ENCODE peak calls at places on chromosomes 3 and 15, in six cellular contexts. One of them, this sample, is unnamed. For H4K20me1, the result is how much of the 10 kb centered on the place peaks cover.

GRCh38 chr15:100713163-100713867 is 110.9 kb downstream of the ASB7 start:
- DNase-seq in keratinocyte: peak
- DNase-seq in hepatocyte: peak
- DNase-seq in PC-9: peak
- DNase-seq in GM23248: peak
- DNase-seq in MM.1S: no peak
- DNase-seq in this sample: no peak

GRCh38 chr15:86328658-86329057 is 249.0 kb downstream of the AGBL1 start:
- DNase-seq in MM.1S: no peak
- DNase-seq in hepatocyte: no peak
- DNase-seq in PC-9: no peak
- DNase-seq in GM23248: no peak
- DNase-seq in keratinocyte: no peak
- DNase-seq in this sample: no peak

GRCh38 chr3:17014286-17014685 is 129.5 kb downstream of the PLCL2 start:
- DNase-seq in PC-9: no peak
- DNase-seq in MM.1S: no peak
- DNase-seq in hepatocyte: no peak
- DNase-seq in GM23248: no peak
- DNase-seq in keratinocyte: no peak
- DNase-seq in this sample: no peak

GRCh38 chr3:63364495-63364894 is 86.4 kb downstream of the SYNPR start:
- DNase-seq in GM23248: peak
- DNase-seq in hepatocyte: peak
- DNase-seq in PC-9: no peak
- DNase-seq in keratinocyte: peak
- DNase-seq in MM.1S: peak
- DNase-seq in this sample: no peak

GRCh38 chr3:129446926-129447325 is 6.9 kb downstream of the IFT122 start:
- DNase-seq in hepatocyte: no peak
- DNase-seq in GM23248: no peak
- DNase-seq in PC-9: no peak
- DNase-seq in MM.1S: no peak
- DNase-seq in keratinocyte: no peak
- DNase-seq in this sample: no peak

GRCh38 chr15:61871926-61872522 is 188.2 kb downstream of the VPS13C start:
- DNase-seq in hepatocyte: peak
- DNase-seq in MM.1S: peak
- DNase-seq in keratinocyte: no peak
- DNase-seq in PC-9: no peak
- DNase-seq in GM23248: peak
- DNase-seq in this sample: no peak

GRCh38 chr15:81196576-81197254 is at the start of gene IL16:
- DNase-seq in keratinocyte: no peak
- DNase-seq in MM.1S: no peak
- DNase-seq in PC-9: no peak
- DNase-seq in GM23248: no peak
- DNase-seq in hepatocyte: no peak
- DNase-seq in this sample: no peak

GRCh38 chr3:24096695-24097290 is 151.7 kb downstream of the NR1D2 start:
- DNase-seq in MM.1S: no peak
- DNase-seq in GM23248: no peak
- DNase-seq in hepatocyte: no peak
- DNase-seq in keratinocyte: no peak
- DNase-seq in PC-9: no peak
- DNase-seq in this sample: no peak

GRCh38 chr15:56356616-56357015 is 8.6 kb upstream of the TEX9 start:
- DNase-seq in PC-9: peak
- DNase-seq in GM23248: peak
- DNase-seq in hepatocyte: no peak
- DNase-seq in keratinocyte: no peak
- DNase-seq in MM.1S: peak
- DNase-seq in this sample: no peak

GRCh38 chr3:50639055-50639494 is 22.1 kb downstream of the MAPKAPK3 start:
- DNase-seq in hepatocyte: no peak
- DNase-seq in GM23248: peak
- DNase-seq in MM.1S: no peak
- DNase-seq in keratinocyte: no peak
- DNase-seq in PC-9: no peak
- DNase-seq in this sample: no peak

GRCh38 chr3:196198771-196199753 is 12.1 kb downstream of the ZDHHC19 start:
- DNase-seq in hepatocyte: no peak
- DNase-seq in keratinocyte: no peak
- DNase-seq in MM.1S: no peak
- DNase-seq in PC-9: no peak
- DNase-seq in GM23248: peak
- DNase-seq in this sample: no peak

GRCh38 chr3:100033184-100033583 is 81.1 kb downstream of the FILIP1L start:
- DNase-seq in GM23248: peak
- DNase-seq in hepatocyte: peak
- DNase-seq in PC-9: no peak
- DNase-seq in keratinocyte: no peak
- DNase-seq in MM.1S: no peak
- DNase-seq in this sample: no peak

GRCh38 chr15:39720721-39721611 is 61.7 kb downstream of the FSIP1 start:
- DNase-seq in GM23248: peak
- DNase-seq in MM.1S: no peak
- DNase-seq in keratinocyte: peak
- DNase-seq in hepatocyte: peak
- DNase-seq in PC-9: peak
- DNase-seq in this sample: no peak

GRCh38 chr3:184016169-184016570 is 1.5 kb downstream of the ABCC5 start:
- DNase-seq in hepatocyte: no peak
- DNase-seq in MM.1S: no peak
- DNase-seq in PC-9: no peak
- DNase-seq in keratinocyte: no peak
- DNase-seq in GM23248: no peak
- DNase-seq in this sample: no peak

GRCh38 chr15:82894971-82895520 is 57.5 kb downstream of the HOMER2 start:
- DNase-seq in MM.1S: no peak
- DNase-seq in PC-9: no peak
- DNase-seq in keratinocyte: no peak
- DNase-seq in hepatocyte: no peak
- DNase-seq in GM23248: peak
- DNase-seq in this sample: no peak

GRCh38 chr15:73856458-73857192 is 16.7 kb upstream of the TBC1D21 start:
- DNase-seq in hepatocyte: no peak
- DNase-seq in MM.1S: no peak
- DNase-seq in PC-9: no peak
- DNase-seq in keratinocyte: no peak
- DNase-seq in GM23248: no peak
- DNase-seq in this sample: no peak

GRCh38 chr3:69197922-69198540 is 75.6 kb upstream of the LMOD3 start:
- DNase-seq in PC-9: no peak
- DNase-seq in keratinocyte: no peak
- DNase-seq in hepatocyte: no peak
- DNase-seq in MM.1S: no peak
- DNase-seq in GM23248: no peak
- DNase-seq in this sample: no peak

GRCh38 chr3:188259611-188260010 is 105.7 kb downstream of the LPP start:
- DNase-seq in hepatocyte: no peak
- DNase-seq in GM23248: no peak
- DNase-seq in PC-9: no peak
- DNase-seq in MM.1S: no peak
- DNase-seq in keratinocyte: no peak
- DNase-seq in this sample: no peak

GRCh38 chr15:63797901-63798300 is 35.8 kb downstream of the HERC1 start:
- DNase-seq in keratinocyte: no peak
- DNase-seq in GM23248: no peak
- DNase-seq in hepatocyte: no peak
- DNase-seq in PC-9: no peak
- DNase-seq in MM.1S: no peak
- DNase-seq in this sample: no peak
- H4K20me1 ChIP-seq in keratinocyte: under half
- H4K20me1 ChIP-seq in GM23248: under half
- H4K20me1 ChIP-seq in hepatocyte: under half
- H4K20me1 ChIP-seq in PC-9: under half
- H4K20me1 ChIP-seq in MM.1S: under half
- H4K20me1 ChIP-seq in this sample: under half

DNA sequence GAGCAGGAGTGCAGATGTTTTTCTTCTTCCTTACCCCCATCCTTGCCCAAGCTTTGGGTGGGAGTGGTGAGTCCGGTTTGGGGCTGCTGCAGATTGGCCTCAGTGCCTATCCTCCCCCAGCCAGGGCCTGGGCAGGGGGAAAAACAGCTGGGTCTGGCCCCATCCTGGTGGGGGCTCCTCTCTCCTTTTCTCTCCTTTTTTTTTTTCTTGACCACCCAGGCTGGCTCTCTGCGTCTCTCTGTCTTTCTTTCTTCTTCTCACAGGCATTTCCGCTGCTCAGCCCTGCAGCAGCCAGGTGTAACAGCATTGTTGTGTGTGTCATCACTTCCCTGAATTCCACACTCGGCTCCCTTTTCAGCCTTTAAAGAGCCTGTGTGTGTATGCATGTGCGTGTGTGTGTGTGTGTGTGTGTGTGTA is 2.0 kb downstream of the FOXL2NB start:
- DNase-seq in MM.1S: no peak
- DNase-seq in keratinocyte: no peak
- DNase-seq in PC-9: no peak
- DNase-seq in GM23248: no peak
- DNase-seq in hepatocyte: no peak
- DNase-seq in this sample: no peak
- H3K4me2 ChIP-seq in MM.1S: no peak
- H3K4me2 ChIP-seq in keratinocyte: no peak
- H3K4me2 ChIP-seq in PC-9: no peak
- H3K4me2 ChIP-seq in GM23248: no peak
- H3K4me2 ChIP-seq in hepatocyte: no peak
- H3K4me2 ChIP-seq in this sample: no peak

GRCh38 chr3:101840066-101840465 is 9.2 kb upstream of the NFKBIZ start:
- DNase-seq in PC-9: no peak
- DNase-seq in MM.1S: no peak
- DNase-seq in GM23248: no peak
- DNase-seq in keratinocyte: no peak
- DNase-seq in hepatocyte: no peak
- DNase-seq in this sample: no peak

GRCh38 chr3:101836907-101837598 is 12.3 kb upstream of the NFKBIZ start:
- DNase-seq in keratinocyte: no peak
- DNase-seq in PC-9: no peak
- DNase-seq in GM23248: peak
- DNase-seq in hepatocyte: no peak
- DNase-seq in MM.1S: no peak
- DNase-seq in this sample: no peak

GRCh38 chr3:101833446-101833974 is 15.8 kb upstream of the NFKBIZ start:
- DNase-seq in MM.1S: peak
- DNase-seq in PC-9: no peak
- DNase-seq in GM23248: no peak
- DNase-seq in hepatocyte: no peak
- DNase-seq in keratinocyte: no peak
- DNase-seq in this sample: no peak

GRCh38 chr3:101835676-101836075 is 13.6 kb upstream of the NFKBIZ start:
- DNase-seq in GM23248: no peak
- DNase-seq in PC-9: no peak
- DNase-seq in keratinocyte: no peak
- DNase-seq in MM.1S: no peak
- DNase-seq in hepatocyte: no peak
- DNase-seq in this sample: no peak

DNA sequence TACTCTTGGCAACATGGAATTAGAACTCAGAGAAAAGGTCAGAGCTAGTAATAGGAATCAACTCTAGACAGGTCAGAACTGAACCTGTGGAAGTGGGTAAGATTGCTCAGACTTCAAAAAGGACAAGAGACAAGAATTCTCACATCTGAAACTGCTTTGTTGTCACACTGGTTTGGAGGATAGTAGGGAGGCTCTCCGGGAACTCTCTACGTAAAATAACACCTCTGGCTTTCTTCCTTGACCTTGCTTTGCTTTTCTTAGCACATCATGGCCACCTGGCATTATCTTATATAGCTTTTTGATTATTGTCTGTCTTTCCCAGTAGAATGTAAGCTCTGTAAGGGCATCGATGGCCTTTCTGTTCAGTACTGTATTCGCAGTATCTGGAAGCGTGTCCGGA is 13.2 kb upstream of the NFKBIZ start:
- DNase-seq in PC-9: no peak
- DNase-seq in MM.1S: no peak
- DNase-seq in hepatocyte: no peak
- DNase-seq in keratinocyte: no peak
- DNase-seq in GM23248: no peak
- DNase-seq in this sample: no peak
- H4K20me1 ChIP-seq in PC-9: under half
- H4K20me1 ChIP-seq in MM.1S: under half
- H4K20me1 ChIP-seq in hepatocyte: under half
- H4K20me1 ChIP-seq in keratinocyte: under half
- H4K20me1 ChIP-seq in GM23248: under half
- H4K20me1 ChIP-seq in this sample: under half

DNA sequence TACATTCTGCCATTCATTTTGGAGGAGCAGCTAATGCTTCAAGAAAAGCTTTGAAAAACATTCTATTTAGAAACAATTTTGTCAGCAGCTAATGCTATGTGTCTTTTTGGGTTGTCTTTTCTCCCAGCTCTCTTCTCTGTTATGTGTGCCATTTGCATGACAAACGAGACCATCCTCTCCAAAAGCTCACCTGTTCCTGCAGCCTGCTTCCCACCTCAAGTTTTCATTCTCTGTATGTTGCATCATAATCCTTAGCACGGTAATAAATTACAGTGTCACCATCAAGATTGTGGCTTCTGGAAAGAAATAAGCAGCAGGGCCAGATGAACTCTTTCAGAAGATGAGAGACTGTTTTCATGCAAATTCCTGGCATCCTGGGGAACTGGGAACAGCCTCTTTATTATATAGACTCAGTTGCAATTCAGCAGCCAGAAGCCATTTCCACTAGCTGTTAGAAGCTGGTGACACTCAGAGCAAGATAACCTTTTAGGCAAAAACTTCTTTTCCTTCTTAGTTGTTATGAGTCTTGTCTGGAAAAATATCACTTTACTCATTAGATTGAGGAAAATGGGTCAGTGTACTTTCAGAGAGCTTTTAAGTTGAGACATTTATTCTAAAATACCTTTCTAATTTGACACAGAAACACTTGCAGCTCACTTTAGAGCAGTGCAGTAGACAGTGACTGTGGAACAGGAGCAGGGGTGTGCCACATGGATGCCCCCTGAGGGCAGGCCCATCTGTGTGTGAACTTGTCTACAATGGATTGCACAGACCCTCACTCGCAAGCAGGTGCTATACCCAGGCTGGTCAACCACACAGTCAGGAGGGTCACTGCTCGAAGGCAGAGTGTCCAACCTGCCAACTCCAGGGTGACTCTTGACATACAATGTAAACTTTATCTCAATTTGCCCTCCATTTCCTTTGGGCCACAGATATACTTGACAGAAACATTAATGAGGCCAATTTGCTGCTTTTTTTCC is 436.9 kb downstream of the EPHB1 start:
- DNase-seq in PC-9: no peak
- DNase-seq in MM.1S: no peak
- DNase-seq in hepatocyte: no peak
- DNase-seq in GM23248: no peak
- DNase-seq in keratinocyte: no peak
- DNase-seq in this sample: no peak
- H3K4me2 ChIP-seq in PC-9: no peak
- H3K4me2 ChIP-seq in MM.1S: no peak
- H3K4me2 ChIP-seq in hepatocyte: no peak
- H3K4me2 ChIP-seq in GM23248: no peak
- H3K4me2 ChIP-seq in keratinocyte: no peak
- H3K4me2 ChIP-seq in this sample: no peak

DNA sequence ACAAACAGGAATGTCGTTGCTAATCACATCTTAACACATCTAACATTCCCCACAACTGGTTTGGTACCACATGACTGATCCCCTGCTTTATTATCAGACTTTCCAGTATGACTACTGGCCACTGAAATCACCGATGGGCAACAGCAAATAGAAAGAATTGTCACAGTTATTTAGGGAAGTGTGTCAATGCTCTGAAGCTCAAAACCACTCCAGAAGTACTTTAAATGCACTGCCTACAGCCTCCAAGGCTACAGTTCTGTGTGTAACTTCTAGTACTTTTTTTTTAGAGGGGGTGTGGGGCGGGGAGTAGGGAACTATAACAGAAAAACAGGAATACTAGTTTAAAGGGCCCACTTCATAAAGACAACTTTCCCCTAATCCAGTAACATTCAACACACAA is 410.2 kb downstream of the SHQ1 start:
- DNase-seq in hepatocyte: no peak
- DNase-seq in MM.1S: no peak
- DNase-seq in GM23248: no peak
- DNase-seq in PC-9: no peak
- DNase-seq in keratinocyte: no peak
- DNase-seq in this sample: no peak
- H4K20me1 ChIP-seq in hepatocyte: half or more
- H4K20me1 ChIP-seq in MM.1S: under half
- H4K20me1 ChIP-seq in GM23248: under half
- H4K20me1 ChIP-seq in PC-9: under half
- H4K20me1 ChIP-seq in keratinocyte: under half
- H4K20me1 ChIP-seq in this sample: under half

This sample was measured in GM12878.